ENCODE peak calls at places on chromosomes 7 and 10, in ten cellular contexts. One of them, this sample, is unnamed.

GRCh38 chr10:84478679-84479078 is 150.3 kb downstream of the CCSER2 start:
- DNase-seq in astrocyte: no peak
- DNase-seq in bronchial epithelial cell: no peak
- DNase-seq in activated T-cell treated with anti-CD3 and anti-CD28 coated beads, Interleukin-2, amount 50 U/mL, for 4 hours: no peak
- DNase-seq in GDM1: no peak
- DNase-seq in upper lobe of right lung: no peak
- DNase-seq in NCI-H748 treated with DMSO at 0.1 percent for 48 hours: no peak
- DNase-seq in glutamatergic neuron: no peak
- DNase-seq in caudate nucleus: no peak
- DNase-seq in AG09319: no peak
- DNase-seq in this sample: no peak

GRCh38 chr7:2856388-2857169 is 12.5 kb upstream of the GNA12 start:
- DNase-seq in AG09319: no peak
- DNase-seq in GDM1: no peak
- DNase-seq in upper lobe of right lung: no peak
- DNase-seq in caudate nucleus: no peak
- DNase-seq in NCI-H748 treated with DMSO at 0.1 percent for 48 hours: no peak
- DNase-seq in activated T-cell treated with anti-CD3 and anti-CD28 coated beads, Interleukin-2, amount 50 U/mL, for 4 hours: no peak
- DNase-seq in astrocyte: no peak
- DNase-seq in bronchial epithelial cell: no peak
- DNase-seq in glutamatergic neuron: no peak
- DNase-seq in this sample: no peak

GRCh38 chr7:46432666-46433065 is 511.6 kb upstream of the IGFBP3 start:
- DNase-seq in activated T-cell treated with anti-CD3 and anti-CD28 coated beads, Interleukin-2, amount 50 U/mL, for 4 hours: no peak
- DNase-seq in bronchial epithelial cell: peak
- DNase-seq in caudate nucleus: no peak
- DNase-seq in GDM1: no peak
- DNase-seq in astrocyte: peak
- DNase-seq in AG09319: peak
- DNase-seq in glutamatergic neuron: no peak
- DNase-seq in NCI-H748 treated with DMSO at 0.1 percent for 48 hours: no peak
- DNase-seq in upper lobe of right lung: no peak
- DNase-seq in this sample: peak

GRCh38 chr10:10804998-10805737 is 212.5 kb upstream of the CELF2 start:
- DNase-seq in activated T-cell treated with anti-CD3 and anti-CD28 coated beads, Interleukin-2, amount 50 U/mL, for 4 hours: no peak
- DNase-seq in NCI-H748 treated with DMSO at 0.1 percent for 48 hours: no peak
- DNase-seq in GDM1: no peak
- DNase-seq in glutamatergic neuron: no peak
- DNase-seq in bronchial epithelial cell: peak
- DNase-seq in astrocyte: peak
- DNase-seq in upper lobe of right lung: no peak
- DNase-seq in AG09319: no peak
- DNase-seq in caudate nucleus: no peak
- DNase-seq in this sample: no peak

GRCh38 chr7:82109288-82109687 is 334.3 kb downstream of the CACNA2D1 start:
- DNase-seq in upper lobe of right lung: no peak
- DNase-seq in astrocyte: peak
- DNase-seq in glutamatergic neuron: no peak
- DNase-seq in NCI-H748 treated with DMSO at 0.1 percent for 48 hours: no peak
- DNase-seq in AG09319: no peak
- DNase-seq in caudate nucleus: no peak
- DNase-seq in activated T-cell treated with anti-CD3 and anti-CD28 coated beads, Interleukin-2, amount 50 U/mL, for 4 hours: no peak
- DNase-seq in bronchial epithelial cell: peak
- DNase-seq in GDM1: no peak
- DNase-seq in this sample: peak

GRCh38 chr10:97611473-97611872 is 21.8 kb downstream of the MORN4 start:
- DNase-seq in GDM1: no peak
- DNase-seq in glutamatergic neuron: no peak
- DNase-seq in bronchial epithelial cell: no peak
- DNase-seq in AG09319: no peak
- DNase-seq in astrocyte: no peak
- DNase-seq in activated T-cell treated with anti-CD3 and anti-CD28 coated beads, Interleukin-2, amount 50 U/mL, for 4 hours: no peak
- DNase-seq in upper lobe of right lung: no peak
- DNase-seq in NCI-H748 treated with DMSO at 0.1 percent for 48 hours: no peak
- DNase-seq in caudate nucleus: no peak
- DNase-seq in this sample: no peak

GRCh38 chr10:71065659-71066058 is 146.7 kb upstream of the UNC5B start:
- DNase-seq in upper lobe of right lung: no peak
- DNase-seq in activated T-cell treated with anti-CD3 and anti-CD28 coated beads, Interleukin-2, amount 50 U/mL, for 4 hours: no peak
- DNase-seq in NCI-H748 treated with DMSO at 0.1 percent for 48 hours: no peak
- DNase-seq in AG09319: no peak
- DNase-seq in astrocyte: no peak
- DNase-seq in bronchial epithelial cell: no peak
- DNase-seq in caudate nucleus: no peak
- DNase-seq in glutamatergic neuron: no peak
- DNase-seq in GDM1: no peak
- DNase-seq in this sample: no peak

GRCh38 chr7:96655956-96656355 is 53.7 kb downstream of the SEM1 start:
- DNase-seq in AG09319: no peak
- DNase-seq in glutamatergic neuron: no peak
- DNase-seq in GDM1: no peak
- DNase-seq in activated T-cell treated with anti-CD3 and anti-CD28 coated beads, Interleukin-2, amount 50 U/mL, for 4 hours: no peak
- DNase-seq in NCI-H748 treated with DMSO at 0.1 percent for 48 hours: no peak
- DNase-seq in astrocyte: no peak
- DNase-seq in upper lobe of right lung: no peak
- DNase-seq in bronchial epithelial cell: no peak
- DNase-seq in caudate nucleus: no peak
- DNase-seq in this sample: no peak

GRCh38 chr7:137983308-137984008 is 18.4 kb downstream of the CREB3L2 start:
- DNase-seq in astrocyte: peak
- DNase-seq in glutamatergic neuron: no peak
- DNase-seq in bronchial epithelial cell: no peak
- DNase-seq in upper lobe of right lung: no peak
- DNase-seq in AG09319: no peak
- DNase-seq in activated T-cell treated with anti-CD3 and anti-CD28 coated beads, Interleukin-2, amount 50 U/mL, for 4 hours: no peak
- DNase-seq in NCI-H748 treated with DMSO at 0.1 percent for 48 hours: no peak
- DNase-seq in caudate nucleus: no peak
- DNase-seq in GDM1: no peak
- DNase-seq in this sample: no peak

GRCh38 chr7:16978358-16979244 is 96.8 kb upstream of the AGR3 start:
- DNase-seq in upper lobe of right lung: no peak
- DNase-seq in GDM1: no peak
- DNase-seq in bronchial epithelial cell: peak
- DNase-seq in AG09319: peak
- DNase-seq in caudate nucleus: no peak
- DNase-seq in glutamatergic neuron: no peak
- DNase-seq in astrocyte: peak
- DNase-seq in NCI-H748 treated with DMSO at 0.1 percent for 48 hours: no peak
- DNase-seq in activated T-cell treated with anti-CD3 and anti-CD28 coated beads, Interleukin-2, amount 50 U/mL, for 4 hours: no peak
- DNase-seq in this sample: peak